ENCODE peak calls at places on chromosome 15, in five cellular contexts. F is cardiac muscle cell, K is body of pancreas, I is PC-3, X is spleen. A is an unnamed sample.
A peak's percentile ranks its signal among the peaks of the same experiment; 100 is the strongest.

GRCh38 chr15:51030649-51031316 is 63.9 kb downstream of the TNFAIP8L3 start:
- DNase-seq in F (no peak), K (peak; percentile 35), I (peak; percentile 92), X (no peak), A (no peak)

GRCh38 chr15:38299216-38299615 is 46.6 kb downstream of the SPRED1 start:
- DNase-seq in F (no peak), K (no peak), I (no peak), X (no peak), A (no peak)

GRCh38 chr15:51878446-51879386 is 49.3 kb downstream of the TMOD3 start:
- DNase-seq in F (no peak), K (no peak), I (peak; percentile 40), X (no peak), A (no peak)

GRCh38 chr15:36778516-36778915 is 199.1 kb downstream of the CDIN1 start:
- DNase-seq in F (no peak), K (no peak), I (peak; percentile 35), X (no peak), A (no peak)

GRCh38 chr15:101013769-101014223 is 94.6 kb downstream of the LRRK1 start:
- DNase-seq in F (no peak), K (no peak), I (no peak), X (no peak), A (no peak)

GRCh38 chr15:64667736-64668161 is 107.6 kb downstream of the RBPMS2 start:
- DNase-seq in F (no peak), K (no peak), I (no peak), X (no peak), A (no peak)

GRCh38 chr15:87758739-87759457 is 497.6 kb downstream of the NTRK3 start:
- DNase-seq in F (no peak), K (no peak), I (no peak), X (no peak), A (no peak)

GRCh38 chr15:78353093-78353492 is 12.9 kb downstream of the CRABP1 start:
- DNase-seq in F (no peak), K (no peak), I (peak; percentile 11), X (no peak), A (no peak)

GRCh38 chr15:64354683-64355558 is 1.1 kb downstream of the CSNK1G1 start:
- DNase-seq in F (no peak), K (peak; percentile 9), I (no peak), X (no peak), A (no peak)

GRCh38 chr15:98548172-98548971 is 100.0 kb upstream of the IGF1R start:
- DNase-seq in F (peak; percentile 67), K (peak; percentile 83), I (no peak), X (peak; percentile 93), A (no peak)

GRCh38 chr15:101651753-101652097 is 456 bp downstream of the TM2D3 start:
- DNase-seq in F (no peak), K (peak; percentile 49), I (peak; percentile 31), X (no peak), A (no peak)

GRCh38 chr15:48946840-48947187 is 16.9 kb downstream of the SHC4 start:
- DNase-seq in F (no peak), K (no peak), I (no peak), X (no peak), A (no peak)

GRCh38 chr15:41811432-41812195 is 16.3 kb upstream of the JMJD7 start:
- DNase-seq in F (peak; percentile 91), K (peak; percentile 91), I (peak; percentile 89), X (peak; percentile 93), A (peak; percentile 72)

GRCh38 chr15:99504823-99505551 is 60.8 kb upstream of the MEF2A start:
- DNase-seq in F (no peak), K (no peak), I (peak; percentile 56), X (peak; percentile 72), A (no peak)

GRCh38 chr15:60399931-60400330 is 2.1 kb upstream of the ANXA2 start:
- DNase-seq in F (no peak), K (no peak), I (peak; percentile 83), X (no peak), A (no peak)

GRCh38 chr15:59222906-59223579 is 16.4 kb downstream of the LDHAL6B start:
- DNase-seq in F (no peak), K (no peak), I (no peak), X (no peak), A (no peak)

GRCh38 chr15:58501636-58502178 is 69.9 kb downstream of the LIPC start:
- DNase-seq in F (no peak), K (no peak), I (no peak), X (no peak), A (no peak)

GRCh38 chr15:57554063-57554820 is 37.5 kb upstream of the MYZAP start:
- DNase-seq in F (no peak), K (no peak), I (no peak), X (no peak), A (no peak)

GRCh38 chr15:41286665-41287333 is 45.6 kb downstream of the OIP5 start:
- DNase-seq in F (no peak), K (no peak), I (peak; percentile 38), X (no peak), A (no peak)

GRCh38 chr15:80234883-80235282 is 17.1 kb downstream of the CTXND1 start:
- DNase-seq in F (peak; percentile 19), K (peak; percentile 48), I (peak; percentile 48), X (no peak), A (no peak)

DNA sequence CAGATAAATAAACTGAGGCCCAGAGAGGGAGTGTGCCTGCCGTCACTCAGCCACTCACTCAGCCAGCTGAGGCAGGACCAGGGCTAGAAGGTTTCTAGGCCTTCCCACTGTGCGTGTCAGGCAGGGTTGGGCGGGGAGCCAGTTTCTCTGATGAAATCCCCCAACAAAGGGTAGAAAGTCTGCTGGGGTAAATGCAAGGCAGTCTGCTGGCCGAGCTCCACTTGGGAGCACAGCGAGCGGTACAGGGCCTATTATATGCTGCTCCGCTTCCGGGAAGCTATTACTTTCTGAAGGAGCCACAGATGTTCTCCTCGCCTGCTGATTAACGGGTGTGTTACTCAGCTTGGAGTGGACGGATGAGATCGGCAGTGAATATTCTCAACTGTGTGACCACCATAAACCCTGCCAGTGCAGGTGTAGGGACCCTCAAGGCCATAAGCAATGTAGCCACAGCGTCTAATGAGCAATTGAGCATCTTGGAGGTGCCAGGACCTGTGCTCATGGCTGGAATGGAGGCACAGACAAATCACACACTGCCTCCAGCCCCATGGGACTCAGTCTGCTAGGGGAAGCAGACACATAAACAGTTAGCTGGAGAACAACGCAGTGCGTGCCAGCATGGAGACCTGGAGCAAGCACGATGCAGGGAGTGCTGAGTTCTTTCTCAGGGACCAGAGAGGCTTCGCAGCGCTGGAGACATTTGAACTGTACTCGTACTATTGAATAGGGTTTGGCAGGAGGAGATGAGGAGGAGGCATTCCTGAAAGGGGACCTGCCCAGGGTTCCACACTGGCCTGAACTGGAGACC is 42.1 kb downstream of the CORO2B start:
- DNase-seq in F (peak; percentile 21), K (peak; percentile 63), I (no peak), X (no peak), A (no peak)
- H3K4me1 ChIP-seq in F (peaks cover 6% of the 10 kb centered on the region), K (no peaks in the 10 kb centered on the region), I (no peaks in the 10 kb centered on the region), X (peaks cover 37% of the 10 kb centered on the region), A (no peaks in the 10 kb centered on the region)

DNA sequence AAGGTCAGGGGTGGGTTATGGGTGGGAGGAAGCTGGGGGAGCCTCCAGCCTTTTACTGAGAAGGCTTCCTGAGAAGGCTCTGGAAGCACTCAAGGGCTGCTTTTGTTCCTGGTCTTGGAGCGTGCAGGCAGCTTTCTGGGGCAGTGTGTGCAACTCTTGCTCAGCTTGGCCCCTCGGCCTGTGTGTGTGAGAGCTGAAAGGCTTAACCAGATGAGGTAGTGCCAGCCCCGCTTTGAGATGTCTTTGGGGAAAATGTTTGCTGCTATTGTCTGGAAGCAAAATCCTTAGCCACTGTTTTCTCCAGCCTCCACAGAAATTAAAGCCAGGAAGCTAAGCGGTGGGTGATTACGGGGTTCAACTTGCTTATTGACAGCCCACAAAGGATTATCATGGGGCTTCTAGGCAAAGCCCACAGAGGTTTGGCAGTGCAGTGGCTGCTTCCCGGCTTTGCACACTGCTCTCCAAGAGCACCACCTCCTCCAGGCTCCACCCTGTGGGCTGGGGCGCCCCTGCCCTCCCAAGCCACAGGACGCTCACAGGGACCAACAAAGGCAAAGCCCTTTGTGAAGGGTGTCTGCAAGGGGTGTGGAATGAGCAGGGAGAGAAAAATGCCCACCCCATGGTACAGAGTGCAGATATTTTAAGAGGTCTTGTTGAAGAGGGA is 121.7 kb upstream of the TLE3 start:
- DNase-seq in F (no peak), K (no peak), I (no peak), X (no peak), A (no peak)
- H3K27ac ChIP-seq in F (no peak overlapping the region), K (no peak overlapping the region), I (no peak overlapping the region), X (no peak overlapping the region), A (no peak overlapping the region)

GRCh38 chr15:74399100-74399499 is 31.7 kb upstream of the CYP11A1 start:
- DNase-seq in F (no peak), K (no peak), I (no peak), X (no peak), A (no peak)

GRCh38 chr15:74398183-74398582 is 30.7 kb upstream of the CYP11A1 start:
- DNase-seq in F (no peak), K (no peak), I (peak; percentile 18), X (no peak), A (no peak)

GRCh38 chr15:74400915-74401757 is 32.6 kb downstream of the SEMA7A start:
- DNase-seq in F (no peak), K (no peak), I (peak; percentile 93), X (no peak), A (no peak)

GRCh38 chr15:74400313-74400850 is 32.9 kb upstream of the CYP11A1 start:
- DNase-seq in F (no peak), K (no peak), I (no peak), X (no peak), A (no peak)

GRCh38 chr15:74399511-74400312 is 32.3 kb upstream of the CYP11A1 start:
- DNase-seq in F (no peak), K (no peak), I (peak; percentile 76), X (peak; percentile 86), A (no peak)
- H3K4me1 ChIP-seq in F (peaks cover 23% of the 10 kb centered on the region), K (no peaks in the 10 kb centered on the region), I (peaks cover 70% of the 10 kb centered on the region), X (peaks cover 100% of the 10 kb centered on the region), A (peaks cover 62% of the 10 kb centered on the region)

DNA sequence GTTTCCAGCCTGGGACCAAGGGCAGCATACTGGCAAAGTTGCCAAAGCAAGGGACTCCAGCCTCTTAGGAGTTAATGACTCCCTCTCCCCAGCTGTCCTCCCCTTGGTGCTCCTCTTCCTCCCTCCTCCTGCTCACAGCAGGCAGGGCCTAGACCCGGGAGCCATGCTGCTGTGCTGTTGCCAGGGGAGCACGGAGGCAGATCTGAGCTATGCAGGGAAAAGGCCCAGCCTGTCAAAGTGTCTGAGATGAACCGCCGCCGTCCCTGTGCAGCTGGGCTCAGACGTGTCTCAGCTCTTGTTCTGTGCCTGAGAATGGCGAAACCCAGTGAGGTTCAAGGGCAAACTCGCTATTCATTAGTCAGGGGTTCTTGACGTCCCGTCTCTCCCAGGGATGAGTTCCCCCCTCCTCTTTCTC is 60.8 kb upstream of the POLG start:
- DNase-seq in F (no peak), K (no peak), I (no peak), X (peak; percentile 22), A (no peak)
- H3K27ac ChIP-seq in F (no peak overlapping the region), K (no peak overlapping the region), I (no peak overlapping the region), X (no peak overlapping the region), A (no peak overlapping the region)

DNA sequence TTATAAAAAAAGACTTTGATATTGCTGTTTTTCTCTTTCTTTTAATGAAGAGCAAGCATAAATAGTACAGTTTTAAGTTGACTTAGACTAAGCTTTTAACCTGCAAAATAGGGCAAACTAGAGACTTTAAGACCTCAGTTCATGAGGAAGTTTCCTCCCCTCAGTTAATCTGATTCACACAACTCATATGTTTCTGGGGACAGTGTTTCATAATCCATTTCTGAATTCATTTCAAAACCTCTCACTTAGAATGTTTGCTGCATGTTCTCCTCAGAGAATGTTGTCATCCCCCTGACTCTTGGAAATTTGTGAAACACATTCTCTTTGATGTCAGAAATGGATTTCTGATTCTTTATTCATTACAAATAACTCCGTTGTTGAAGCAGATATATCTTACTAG is 79.3 kb upstream of the SKOR1 start:
- DNase-seq in F (no peak), K (no peak), I (no peak), X (no peak), A (no peak)
- H3K4me1 ChIP-seq in F (no peaks in the 10 kb centered on the region), K (peaks cover 4% of the 10 kb centered on the region), I (peaks cover 9% of the 10 kb centered on the region), X (peaks cover 46% of the 10 kb centered on the region), A (peaks cover 3% of the 10 kb centered on the region)